ENCODE peak calls at places on chromosomes 12 and 14, in ten cellular contexts. B is ovary, V is IMR-90, H is tibial artery, Y is cardiac muscle cell, D is heart right ventricle, L is Panc1, U is breast epithelium, K is lower lobe of right lung, Q is psoas muscle. M is an unnamed sample. For H3K9me3, the result is how much of the 10 kb centered on the place peaks cover.

GRCh38 chr14:21846227-21846885 is 172.7 kb upstream of the OR4E1 start:
- DNase-seq in B (no peak), V (peak), H (no peak), Y (peak), D (no peak), L (no peak), U (no peak), K (no peak), Q (peak), M (peak)

GRCh38 chr12:124797321-124797720 is 66.3 kb downstream of the SCARB1 start:
- DNase-seq in B (no peak), V (no peak), H (no peak), Y (no peak), D (no peak), L (no peak), U (no peak), K (no peak), Q (no peak), M (no peak)

GRCh38 chr14:21087294-21088091 is 11.0 kb downstream of the ZNF219 start:
- DNase-seq in B (no peak), V (peak), H (no peak), Y (peak), D (no peak), L (no peak), U (no peak), K (no peak), Q (peak), M (peak)

GRCh38 chr12:125519026-125519651 is 453.9 kb downstream of the AACS start:
- DNase-seq in B (no peak), V (no peak), H (no peak), Y (no peak), D (no peak), L (no peak), U (no peak), K (no peak), Q (no peak), M (no peak)

GRCh38 chr14:73752297-73752992 is 38.3 kb upstream of the PNMA1 start:
- DNase-seq in B (peak), V (peak), H (peak), Y (peak), D (peak), L (no peak), U (peak), K (no peak), Q (peak), M (peak)

GRCh38 chr12:84924956-84925355 is 12.4 kb upstream of the SLC6A15 start:
- DNase-seq in B (no peak), V (peak), H (no peak), Y (peak), D (no peak), L (no peak), U (no peak), K (no peak), Q (no peak), M (no peak)

GRCh38 chr12:47247418-47247817 is 167.7 kb upstream of the AMIGO2 start:
- DNase-seq in B (no peak), V (no peak), H (no peak), Y (no peak), D (no peak), L (no peak), U (peak), K (peak), Q (no peak), M (no peak)

GRCh38 chr12:77402726-77403125 is 337.4 kb upstream of the E2F7 start:
- DNase-seq in B (no peak), V (peak), H (no peak), Y (peak), D (no peak), L (no peak), U (no peak), K (no peak), Q (no peak), M (no peak)

GRCh38 chr14:102795060-102795925 is 18.0 kb downstream of the TRAF3 start:
- DNase-seq in B (no peak), V (peak), H (peak), Y (peak), D (no peak), L (no peak), U (no peak), K (peak), Q (peak), M (no peak)

DNA sequence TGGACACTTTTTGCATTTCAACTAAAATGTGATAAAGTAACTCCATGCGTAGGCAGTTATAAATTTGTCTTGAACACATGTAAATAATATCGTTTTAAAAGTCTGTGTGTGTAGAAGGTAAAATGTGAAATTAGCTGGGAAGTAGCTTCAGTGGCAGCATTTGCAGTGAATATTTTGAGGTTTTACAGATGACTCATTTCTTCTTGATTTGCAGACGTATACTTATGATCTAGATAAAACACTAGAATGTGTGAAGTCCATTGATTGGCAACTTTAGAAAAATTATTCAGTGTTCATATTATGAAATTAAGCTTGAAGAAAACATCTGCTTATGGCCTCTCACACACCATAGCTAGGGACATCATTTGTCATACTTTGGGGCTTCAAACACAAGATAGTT is 788.6 kb upstream of the NOVA1 start:
- DNase-seq in B (no peak), V (no peak), H (no peak), Y (no peak), D (no peak), L (no peak), U (no peak), K (no peak), Q (no peak), M (no peak)
- TF ChIP-seq CTCF in B (no peak), V (no peak), H (no peak), Y (no peak), D (no peak), L (no peak), U (no peak), K (no peak), Q (no peak), M (no peak)

GRCh38 chr12:97982684-97983083 is 520.1 kb downstream of the RMST start:
- DNase-seq in B (no peak), V (no peak), H (no peak), Y (no peak), D (no peak), L (no peak), U (no peak), K (no peak), Q (no peak), M (no peak)

GRCh38 chr12:97984951-97985350 is 522.3 kb downstream of the RMST start:
- DNase-seq in B (no peak), V (no peak), H (no peak), Y (no peak), D (no peak), L (no peak), U (no peak), K (no peak), Q (no peak), M (no peak)

GRCh38 chr12:97989366-97989940 is 525.9 kb upstream of the TMPO start:
- DNase-seq in B (no peak), V (no peak), H (no peak), Y (no peak), D (no peak), L (no peak), U (no peak), K (no peak), Q (no peak), M (no peak)

GRCh38 chr12:97984456-97984855 is 521.9 kb downstream of the RMST start:
- DNase-seq in B (no peak), V (no peak), H (no peak), Y (no peak), D (no peak), L (no peak), U (no peak), K (no peak), Q (no peak), M (no peak)

GRCh38 chr12:97985834-97986233 is 523.2 kb downstream of the RMST start:
- DNase-seq in B (no peak), V (no peak), H (no peak), Y (no peak), D (no peak), L (no peak), U (no peak), K (no peak), Q (no peak), M (no peak)
- H3K4me3 ChIP-seq in B (no peak), V (no peak), H (no peak), Y (no peak), D (no peak), L (no peak), U (no peak), K (no peak), Q (no peak), M (no peak)

GRCh38 chr14:106876711-106877110 is 1350.3 kb downstream of the TMEM121 start:
- DNase-seq in B (no peak), V (no peak), H (no peak), Y (no peak), D (no peak), L (no peak), U (no peak), K (no peak), Q (no peak), M (no peak)

GRCh38 chr14:106875503-106875902 is 1349.1 kb downstream of the TMEM121 start:
- DNase-seq in B (peak), V (no peak), H (no peak), Y (no peak), D (peak), L (no peak), U (no peak), K (no peak), Q (no peak), M (peak)

GRCh38 chr14:106879241-106879640 is 1352.9 kb downstream of the TMEM121 start:
- DNase-seq in B (peak), V (no peak), H (no peak), Y (no peak), D (peak), L (no peak), U (no peak), K (peak), Q (no peak), M (peak)

GRCh38 chr14:106874365-106874764 is 1348.0 kb downstream of the TMEM121 start:
- DNase-seq in B (no peak), V (no peak), H (no peak), Y (no peak), D (no peak), L (no peak), U (no peak), K (no peak), Q (no peak), M (no peak)

GRCh38 chr14:106877527-106877926 is 1351.1 kb downstream of the TMEM121 start:
- DNase-seq in B (no peak), V (no peak), H (no peak), Y (no peak), D (no peak), L (no peak), U (no peak), K (no peak), Q (no peak), M (no peak)
- H3K9me3 ChIP-seq in B (under half), V (under half), H (under half), Y (under half), D (under half), L (under half), U (under half), K (under half), Q (under half), M (under half)

DNA sequence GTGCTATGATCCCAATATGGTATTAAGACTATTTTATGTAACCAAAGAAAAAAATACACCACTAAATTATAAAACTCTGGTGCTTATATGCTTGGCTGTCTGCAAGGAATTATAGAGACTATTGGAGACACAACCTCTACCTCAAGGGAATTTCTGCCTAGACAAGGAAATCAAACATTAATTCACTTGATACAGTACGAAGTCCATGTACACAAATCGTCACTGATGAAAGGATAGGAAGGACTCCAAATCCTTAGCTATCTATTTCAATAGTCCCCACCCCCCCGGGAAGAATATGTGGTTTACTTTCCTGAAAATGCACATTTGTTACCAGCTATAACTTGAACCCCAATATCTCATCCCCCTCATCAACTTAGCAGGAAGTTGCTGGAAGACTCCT is 21.9 kb downstream of the RTN1 start:
- DNase-seq in B (no peak), V (no peak), H (no peak), Y (no peak), D (no peak), L (no peak), U (no peak), K (no peak), Q (no peak), M (no peak)
- TF ChIP-seq CTCF in B (no peak), V (no peak), H (no peak), Y (no peak), D (no peak), L (no peak), U (no peak), K (no peak), Q (no peak), M (no peak)

M was measured in spleen.